ENCODE peak calls at places on chromosomes 5 and 9, in nine cellular contexts. K is cardiac muscle cell; M is adrenal gland; V is WTC11; D is lower lobe of right lung; Q is AG10803; W is PC-3; Z is upper lobe of right lung; P is activated CD8-positive, alpha-beta T cell treated with anti-CD3 and anti-CD28 coated beads for 36 hours. F is an unnamed sample.

GRCh38 chr5:92309336-92309991 is 926.3 kb upstream of the ARRDC3 start:
- DNase-seq in D (no peak), W (peak; percentile 61), Q (peak; percentile 41), K (peak; percentile 64), M (no peak), Z (no peak), P (no peak), V (no peak), F (no peak)

GRCh38 chr5:157710887-157711286 is 20.3 kb upstream of the THG1L start:
- DNase-seq in D (no peak), V (no peak), W (peak; percentile 84), P (no peak), Z (no peak), K (peak; percentile 55), M (no peak), Q (peak; percentile 87), F (no peak)

GRCh38 chr9:113673726-113674125 is 202.4 kb upstream of the ZNF618 start:
- DNase-seq in P (no peak), Z (no peak), Q (peak; percentile 50), V (no peak), D (no peak), M (no peak), W (no peak), K (peak; percentile 29), F (no peak)

GRCh38 chr9:31304576-31304975 is 1079.9 kb upstream of the ACO1 start:
- DNase-seq in K (peak; percentile 89), P (no peak), Z (no peak), W (peak; percentile 21), Q (peak; percentile 34), V (no peak), M (no peak), D (no peak), F (no peak)

GRCh38 chr9:135060461-135061116 is 26.9 kb upstream of the OLFM1 start:
- DNase-seq in Z (peak; percentile 52), K (no peak), V (no peak), Q (no peak), P (no peak), W (no peak), M (peak; percentile 4), D (peak; percentile 19), F (no peak)

GRCh38 chr9:115983366-115983765 is 170.2 kb upstream of the PAPPA start:
- DNase-seq in Z (no peak), K (no peak), Q (no peak), W (no peak), P (no peak), D (no peak), M (no peak), V (no peak), F (no peak)

GRCh38 chr9:69168709-69169217 is 5.3 kb upstream of the TJP2 start:
- DNase-seq in D (no peak), M (peak; percentile 16), Q (peak; percentile 51), P (peak; percentile 80), W (peak; percentile 82), V (peak; percentile 53), Z (no peak), K (peak; percentile 82), F (no peak)

GRCh38 chr5:158560170-158560569 is 539.5 kb downstream of the EBF1 start:
- DNase-seq in P (peak; percentile 5), Z (no peak), K (peak; percentile 6), D (no peak), Q (no peak), V (no peak), W (peak; percentile 83), M (no peak), F (no peak)

GRCh38 chr5:127959152-127959764 is 124.3 kb upstream of the SLC12A2 start:
- DNase-seq in Z (peak; percentile 71), D (peak; percentile 58), K (peak; percentile 78), V (no peak), Q (peak; percentile 62), W (peak; percentile 94), P (peak; percentile 35), M (peak; percentile 81), F (no peak)

GRCh38 chr9:71025728-71026127 is 95.7 kb downstream of the TRPM3 start:
- DNase-seq in P (no peak), Z (no peak), W (no peak), D (no peak), V (no peak), K (no peak), M (no peak), Q (no peak), F (no peak)

GRCh38 chr9:113682297-113682771 is 193.8 kb upstream of the ZNF618 start:
- DNase-seq in K (peak; percentile 87), P (peak; percentile 69), M (peak; percentile 78), Z (peak; percentile 73), D (peak; percentile 71), Q (peak; percentile 76), V (peak; percentile 87), W (peak; percentile 81), F (peak; percentile 89)

GRCh38 chr9:91494751-91495150 is 71.1 kb upstream of the NFIL3 start:
- DNase-seq in Z (no peak), K (no peak), P (no peak), D (no peak), W (no peak), V (no peak), Q (no peak), M (no peak), F (no peak)

GRCh38 chr5:176888016-176888864 is 10.9 kb downstream of the HK3 start:
- DNase-seq in K (no peak), M (no peak), V (no peak), Q (no peak), P (no peak), Z (no peak), W (no peak), D (no peak), F (no peak)

GRCh38 chr5:148730955-148731898 is 76.9 kb upstream of the HTR4 start:
- DNase-seq in D (peak; percentile 52), M (peak; percentile 88), Z (no peak), K (peak; percentile 92), W (peak; percentile 98), P (peak; percentile 89), Q (peak; percentile 85), V (peak; percentile 59), F (peak; percentile 67)

DNA sequence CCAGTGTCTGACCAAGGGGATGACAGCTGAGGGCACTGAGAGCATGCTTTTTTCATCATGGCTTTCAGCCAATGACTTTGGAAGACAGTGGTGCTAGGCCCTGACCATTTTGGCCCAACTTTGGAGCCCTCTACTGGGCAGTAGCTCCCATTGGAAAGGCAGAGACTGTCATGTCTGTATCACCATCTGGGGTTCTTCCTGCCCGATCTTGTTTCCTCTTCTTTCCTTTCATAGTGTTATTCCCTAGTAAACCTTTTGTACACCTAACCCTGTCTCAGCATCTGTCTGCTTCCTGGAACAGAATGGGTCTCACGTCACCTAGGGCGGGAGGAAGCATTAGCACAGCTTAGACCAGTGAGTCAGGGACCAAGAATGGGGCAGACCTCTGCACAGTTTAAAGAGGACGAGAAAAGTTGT is 97.4 kb upstream of the MAST4 start:
- DNase-seq in D (no peak), W (peak; percentile 10), V (no peak), Z (no peak), Q (peak; percentile 1), P (peak; percentile 3), M (peak; percentile 19), K (peak; percentile 67), F (no peak)
- TF ChIP-seq CTCF in D (no peak), W (no peak), V (no peak), Z (peak; percentile 15), Q (peak; percentile 12), P (no peak), M (peak; percentile 11), K (peak; percentile 57), F (no peak)

DNA sequence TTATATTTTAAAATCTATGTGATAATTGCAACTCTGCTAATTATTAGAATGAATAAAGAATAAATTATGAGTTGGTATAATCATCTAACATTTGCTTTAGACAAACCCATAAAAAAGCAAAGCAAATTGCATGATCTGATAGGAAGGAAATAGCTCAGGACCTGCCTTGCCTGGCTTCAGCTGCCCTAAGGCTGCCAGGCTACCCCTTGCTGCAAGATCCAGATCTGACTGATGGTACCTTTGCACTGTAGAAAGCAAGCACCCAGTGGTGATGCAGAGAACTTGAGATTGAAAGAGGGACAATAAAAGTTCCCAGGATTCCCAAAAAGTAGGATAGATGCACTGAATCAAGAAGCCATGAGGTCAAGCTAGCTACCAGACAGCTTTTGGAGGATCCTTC is 100.9 kb upstream of the FSTL4 start:
- DNase-seq in Q (no peak), M (no peak), Z (no peak), K (no peak), D (no peak), P (no peak), V (no peak), W (no peak), F (no peak)
- TF ChIP-seq CTCF in Q (no peak), M (no peak), Z (no peak), K (no peak), D (no peak), P (no peak), V (no peak), W (no peak), F (no peak)

GRCh38 chr5:16666140-16666860 is 49.5 kb upstream of the RETREG1 start:
- DNase-seq in K (no peak), Z (no peak), V (no peak), D (no peak), P (no peak), M (no peak), W (no peak), Q (no peak), F (no peak)

GRCh38 chr5:16665611-16666010 is 48.8 kb upstream of the RETREG1 start:
- DNase-seq in Q (no peak), V (no peak), Z (no peak), M (no peak), P (no peak), D (no peak), W (no peak), K (peak; percentile 25), F (no peak)

GRCh38 chr5:16663848-16664247 is 47.1 kb upstream of the RETREG1 start:
- DNase-seq in W (no peak), V (no peak), D (no peak), Z (no peak), Q (no peak), M (no peak), K (no peak), P (no peak), F (no peak)

GRCh38 chr5:16666861-16667481 is 50.2 kb upstream of the RETREG1 start:
- DNase-seq in V (no peak), W (peak; percentile 50), M (peak; percentile 17), Q (no peak), P (peak; percentile 51), K (peak; percentile 71), Z (peak; percentile 66), D (no peak), F (no peak)

DNA sequence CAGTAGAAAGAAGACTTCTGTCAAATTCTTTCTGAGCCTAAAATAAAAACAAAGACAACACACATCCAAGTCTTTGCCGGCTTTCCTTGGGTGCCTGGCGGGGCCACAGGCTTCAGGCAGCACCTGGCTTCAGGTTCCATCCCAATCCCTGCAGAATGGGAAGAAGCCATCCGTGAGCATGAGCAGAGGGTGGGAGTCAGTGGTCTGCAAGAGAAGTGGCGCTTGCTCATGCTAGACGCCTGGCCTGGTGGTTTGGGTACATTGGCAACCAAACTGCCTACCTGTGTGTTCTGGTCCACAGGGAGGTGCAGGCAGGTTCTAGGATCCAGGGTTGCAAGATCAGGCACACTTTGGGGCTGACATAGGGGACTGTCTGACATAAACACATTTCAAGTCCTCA is 47.6 kb upstream of the RETREG1 start:
- DNase-seq in D (no peak), Q (no peak), P (no peak), W (no peak), Z (no peak), V (no peak), K (no peak), M (no peak), F (no peak)
- TF ChIP-seq CTCF in D (no peak), Q (no peak), P (no peak), W (no peak), Z (no peak), V (no peak), K (no peak), M (no peak), F (no peak)

GRCh38 chr9:109003116-109003515 is 10.2 kb downstream of the CTNNAL1 start:
- DNase-seq in P (no peak), D (no peak), M (no peak), W (no peak), K (no peak), Z (no peak), V (no peak), Q (no peak), F (no peak)
- TF ChIP-seq CTCF in P (no peak), D (no peak), M (no peak), W (no peak), K (no peak), Z (no peak), V (no peak), Q (no peak), F (no peak)

F was measured in nephron progenitor cell.